ENCODE peak calls at places on chromosomes 5 and 9, in eight cellular contexts. B is A549, R is ovary, E is tibial nerve, U is gastrocnemius medialis, G is vagina, Y is Peyer's patch, M is NB4. V is an unnamed sample.

GRCh38 chr5:154430961-154431630 is 14.7 kb upstream of the SAP30L start:
- DNase-seq in B (no peak), R (no peak), E (no peak), U (no peak), G (peak), Y (no peak), M (no peak), V (peak)

GRCh38 chr5:128965638-128966302 is 482 bp downstream of the SLC27A6 start:
- DNase-seq in B (no peak), R (no peak), E (no peak), U (no peak), G (no peak), Y (no peak), M (no peak), V (no peak)

GRCh38 chr9:136400038-136400834 is at the start of gene SNAPC4:
- DNase-seq in B (peak), R (peak), E (peak), U (peak), G (no peak), Y (peak), M (peak), V (peak)

GRCh38 chr5:143055596-143056330 is 285.6 kb downstream of the ARHGAP26 start:
- DNase-seq in B (no peak), R (no peak), E (no peak), U (no peak), G (no peak), Y (no peak), M (no peak), V (no peak)

GRCh38 chr5:72125931-72126620 is 18.8 kb downstream of the MAP1B start:
- DNase-seq in B (no peak), R (no peak), E (no peak), U (no peak), G (no peak), Y (no peak), M (no peak), V (no peak)

GRCh38 chr5:103461223-103461622 is 101.4 kb downstream of the NUDT12 start:
- DNase-seq in B (no peak), R (no peak), E (no peak), U (no peak), G (no peak), Y (no peak), M (no peak), V (no peak)

GRCh38 chr5:176628406-176629228 is 1.7 kb downstream of the SNCB start:
- DNase-seq in B (no peak), R (no peak), E (no peak), U (no peak), G (no peak), Y (no peak), M (no peak), V (no peak)

GRCh38 chr9:130444565-130445221 is at the start of gene ASS1:
- DNase-seq in B (no peak), R (peak), E (no peak), U (peak), G (no peak), Y (peak), M (peak), V (no peak)

GRCh38 chr5:137176609-137177008 is 322.5 kb downstream of the SPOCK1 start:
- DNase-seq in B (no peak), R (no peak), E (no peak), U (no peak), G (peak), Y (no peak), M (no peak), V (no peak)

GRCh38 chr9:103928452-103928851 is 165.7 kb upstream of the SMC2 start:
- DNase-seq in B (peak), R (no peak), E (no peak), U (no peak), G (no peak), Y (no peak), M (no peak), V (no peak)

GRCh38 chr9:98410185-98410697 is 154.8 kb upstream of the TBC1D2 start:
- DNase-seq in B (no peak), R (no peak), E (no peak), U (no peak), G (no peak), Y (no peak), M (peak), V (no peak)

GRCh38 chr5:149181702-149182101 is 40.4 kb downstream of the ABLIM3 start:
- DNase-seq in B (no peak), R (no peak), E (no peak), U (no peak), G (no peak), Y (no peak), M (no peak), V (no peak)

GRCh38 chr9:76943071-76943470 is 37.2 kb upstream of the PRUNE2 start:
- DNase-seq in B (no peak), R (no peak), E (no peak), U (no peak), G (no peak), Y (no peak), M (no peak), V (no peak)

GRCh38 chr5:116389601-116390000 is 185.0 kb downstream of the SEMA6A start:
- DNase-seq in B (no peak), R (no peak), E (no peak), U (no peak), G (no peak), Y (no peak), M (no peak), V (no peak)

GRCh38 chr5:98768160-98769005 is 5.1 kb upstream of the RGMB start:
- DNase-seq in B (peak), R (peak), E (no peak), U (no peak), G (peak), Y (peak), M (peak), V (no peak)

GRCh38 chr5:143400541-143401252 is 2.8 kb downstream of the NR3C1 start:
- DNase-seq in B (peak), R (no peak), E (no peak), U (peak), G (no peak), Y (no peak), M (no peak), V (peak)

GRCh38 chr9:105333811-105334210 is 89.4 kb downstream of the SLC44A1 start:
- DNase-seq in B (no peak), R (no peak), E (no peak), U (no peak), G (no peak), Y (no peak), M (no peak), V (no peak)

GRCh38 chr9:93257808-93258331 is 73.9 kb downstream of the WNK2 start:
- DNase-seq in B (no peak), R (no peak), E (no peak), U (peak), G (peak), Y (peak), M (no peak), V (no peak)

GRCh38 chr9:85746309-85746708 is 4.6 kb upstream of the AGTPBP1 start:
- DNase-seq in B (no peak), R (no peak), E (no peak), U (no peak), G (no peak), Y (no peak), M (no peak), V (no peak)

GRCh38 chr9:81317939-81318338 is 371.4 kb downstream of the TLE1 start:
- DNase-seq in B (no peak), R (no peak), E (no peak), U (no peak), G (no peak), Y (no peak), M (no peak), V (no peak)

GRCh38 chr5:137071526-137071925 is 427.6 kb downstream of the SPOCK1 start:
- DNase-seq in B (no peak), R (no peak), E (no peak), U (no peak), G (no peak), Y (no peak), M (no peak), V (no peak)

GRCh38 chr9:113186241-113186755 is 34.8 kb downstream of the FKBP15 start:
- DNase-seq in B (no peak), R (no peak), E (no peak), U (no peak), G (no peak), Y (no peak), M (no peak), V (no peak)

GRCh38 chr9:96169488-96169887 is 132.5 kb downstream of the HSD17B3 start:
- DNase-seq in B (peak), R (no peak), E (peak), U (no peak), G (no peak), Y (peak), M (no peak), V (no peak)

GRCh38 chr5:31733365-31733764 is 94.4 kb downstream of the PDZD2 start:
- DNase-seq in B (no peak), R (no peak), E (no peak), U (no peak), G (no peak), Y (no peak), M (no peak), V (no peak)

GRCh38 chr5:168667301-168667859 is 88.2 kb upstream of the PANK3 start:
- DNase-seq in B (no peak), R (no peak), E (no peak), U (no peak), G (no peak), Y (no peak), M (no peak), V (no peak)

GRCh38 chr5:176748967-176749935 is 61.1 kb upstream of the UNC5A start:
- DNase-seq in B (no peak), R (no peak), E (no peak), U (no peak), G (peak), Y (peak), M (no peak), V (no peak)

GRCh38 chr5:1557114-1557873 is 33.5 kb upstream of the LPCAT1 start:
- DNase-seq in B (no peak), R (no peak), E (no peak), U (no peak), G (peak), Y (no peak), M (no peak), V (no peak)

GRCh38 chr9:16152276-16153065 is 599.6 kb downstream of the CCDC171 start:
- DNase-seq in B (no peak), R (no peak), E (no peak), U (no peak), G (peak), Y (no peak), M (no peak), V (no peak)

GRCh38 chr5:66807743-66808142 is 211.6 kb downstream of the MAST4 start:
- DNase-seq in B (peak), R (no peak), E (no peak), U (no peak), G (no peak), Y (no peak), M (peak), V (peak)

GRCh38 chr5:97162045-97162444 is 19.6 kb upstream of the LIX1 start:
- DNase-seq in B (peak), R (peak), E (no peak), U (peak), G (no peak), Y (peak), M (peak), V (peak)

GRCh38 chr5:44390332-44390731 is 1.1 kb upstream of the FGF10 start:
- DNase-seq in B (no peak), R (no peak), E (no peak), U (no peak), G (no peak), Y (no peak), M (no peak), V (no peak)

GRCh38 chr5:165143727-165144210 is 1638.3 kb downstream of the MAT2B start:
- DNase-seq in B (no peak), R (no peak), E (no peak), U (no peak), G (no peak), Y (no peak), M (peak), V (no peak)

GRCh38 chr9:124299519-124300090 is 41.9 kb downstream of the NEK6 start:
- DNase-seq in B (no peak), R (no peak), E (no peak), U (no peak), G (no peak), Y (no peak), M (no peak), V (no peak)

GRCh38 chr5:58710871-58711270 is 128.0 kb downstream of the RAB3C start:
- DNase-seq in B (no peak), R (no peak), E (no peak), U (no peak), G (no peak), Y (no peak), M (no peak), V (no peak)

GRCh38 chr5:76690704-76691469 is 25.0 kb upstream of the F2R start:
- DNase-seq in B (peak), R (no peak), E (no peak), U (no peak), G (no peak), Y (no peak), M (no peak), V (peak)

GRCh38 chr9:13627071-13627470 is 347.6 kb upstream of the MPDZ start:
- DNase-seq in B (no peak), R (no peak), E (no peak), U (no peak), G (no peak), Y (no peak), M (no peak), V (no peak)

GRCh38 chr9:95508968-95509850 is 7.6 kb downstream of the PTCH1 start:
- DNase-seq in B (peak), R (peak), E (peak), U (peak), G (peak), Y (peak), M (peak), V (peak)

GRCh38 chr5:176737746-176738699 is 72.3 kb upstream of the UNC5A start:
- DNase-seq in B (no peak), R (no peak), E (no peak), U (no peak), G (no peak), Y (no peak), M (no peak), V (no peak)

GRCh38 chr9:132773764-132774339 is 103.6 kb downstream of the GTF3C4 start:
- DNase-seq in B (no peak), R (no peak), E (no peak), U (no peak), G (peak), Y (no peak), M (no peak), V (no peak)

GRCh38 chr5:140242099-140242498 is 60.8 kb downstream of the PFDN1 start:
- DNase-seq in B (peak), R (no peak), E (no peak), U (no peak), G (no peak), Y (no peak), M (no peak), V (no peak)

GRCh38 chr5:40687316-40687715 is 7.6 kb downstream of the PTGER4 start:
- DNase-seq in B (no peak), R (no peak), E (no peak), U (no peak), G (no peak), Y (no peak), M (no peak), V (no peak)
- TF ChIP-seq POLR2A in B (no peak), R (no peak), E (no peak), U (no peak), G (no peak), Y (no peak), M (no peak), V (no peak)

GRCh38 chr9:5832093-5832542 is 799 bp downstream of the ERMP1 start:
- DNase-seq in B (no peak), R (no peak), E (no peak), U (no peak), G (no peak), Y (peak), M (peak), V (no peak)

GRCh38 chr9:5835808-5836207 is 2.9 kb upstream of the ERMP1 start:
- DNase-seq in B (no peak), R (no peak), E (no peak), U (no peak), G (no peak), Y (no peak), M (no peak), V (no peak)

GRCh38 chr9:5834214-5834613 is 1.3 kb upstream of the ERMP1 start:
- DNase-seq in B (no peak), R (no peak), E (no peak), U (no peak), G (no peak), Y (no peak), M (peak), V (no peak)

GRCh38 chr9:5832543-5833529 is at the start of gene ERMP1:
- DNase-seq in B (peak), R (peak), E (peak), U (peak), G (peak), Y (peak), M (peak), V (peak)
- TF ChIP-seq POLR2A in B (peak), R (no peak), E (no peak), U (peak), G (peak), Y (peak), M (peak), V (no peak)

GRCh38 chr9:94259077-94259847 is at the start of gene ZNF169:
- DNase-seq in B (peak), R (peak), E (peak), U (peak), G (peak), Y (peak), M (peak), V (peak)
- TF ChIP-seq POLR2A in B (peak), R (peak), E (no peak), U (no peak), G (no peak), Y (peak), M (peak), V (no peak)

GRCh38 chr5:14142856-14143508 is at the start of gene TRIO:
- DNase-seq in B (peak), R (peak), E (peak), U (peak), G (peak), Y (peak), M (peak), V (peak)
- TF ChIP-seq POLR2A in B (peak), R (peak), E (peak), U (peak), G (peak), Y (peak), M (no peak), V (no peak)

GRCh38 chr9:128117613-128118471 is 9.7 kb downstream of the PTGES2 start:
- DNase-seq in B (peak), R (peak), E (peak), U (peak), G (no peak), Y (peak), M (peak), V (peak)
- TF ChIP-seq POLR2A in B (no peak), R (peak), E (no peak), U (no peak), G (no peak), Y (peak), M (no peak), V (no peak)

GRCh38 chr5:14696851-14697250 is 32.3 kb downstream of the OTULIN start:
- DNase-seq in B (no peak), R (no peak), E (no peak), U (no peak), G (no peak), Y (no peak), M (no peak), V (no peak)
- TF ChIP-seq POLR2A in B (no peak), R (no peak), E (no peak), U (no peak), G (no peak), Y (no peak), M (no peak), V (no peak)

GRCh38 chr5:138491284-138491648 is 26.0 kb downstream of the EGR1 start:
- DNase-seq in B (no peak), R (no peak), E (no peak), U (no peak), G (no peak), Y (no peak), M (no peak), V (no peak)

GRCh38 chr5:138489705-138490104 is 24.4 kb downstream of the EGR1 start:
- DNase-seq in B (no peak), R (no peak), E (no peak), U (no peak), G (no peak), Y (no peak), M (no peak), V (no peak)

GRCh38 chr5:138492552-138493045 is 27.3 kb downstream of the EGR1 start:
- DNase-seq in B (no peak), R (no peak), E (no peak), U (no peak), G (no peak), Y (no peak), M (no peak), V (no peak)

GRCh38 chr5:138490648-138491283 is 25.5 kb downstream of the EGR1 start:
- DNase-seq in B (no peak), R (no peak), E (no peak), U (no peak), G (no peak), Y (no peak), M (no peak), V (no peak)

DNA sequence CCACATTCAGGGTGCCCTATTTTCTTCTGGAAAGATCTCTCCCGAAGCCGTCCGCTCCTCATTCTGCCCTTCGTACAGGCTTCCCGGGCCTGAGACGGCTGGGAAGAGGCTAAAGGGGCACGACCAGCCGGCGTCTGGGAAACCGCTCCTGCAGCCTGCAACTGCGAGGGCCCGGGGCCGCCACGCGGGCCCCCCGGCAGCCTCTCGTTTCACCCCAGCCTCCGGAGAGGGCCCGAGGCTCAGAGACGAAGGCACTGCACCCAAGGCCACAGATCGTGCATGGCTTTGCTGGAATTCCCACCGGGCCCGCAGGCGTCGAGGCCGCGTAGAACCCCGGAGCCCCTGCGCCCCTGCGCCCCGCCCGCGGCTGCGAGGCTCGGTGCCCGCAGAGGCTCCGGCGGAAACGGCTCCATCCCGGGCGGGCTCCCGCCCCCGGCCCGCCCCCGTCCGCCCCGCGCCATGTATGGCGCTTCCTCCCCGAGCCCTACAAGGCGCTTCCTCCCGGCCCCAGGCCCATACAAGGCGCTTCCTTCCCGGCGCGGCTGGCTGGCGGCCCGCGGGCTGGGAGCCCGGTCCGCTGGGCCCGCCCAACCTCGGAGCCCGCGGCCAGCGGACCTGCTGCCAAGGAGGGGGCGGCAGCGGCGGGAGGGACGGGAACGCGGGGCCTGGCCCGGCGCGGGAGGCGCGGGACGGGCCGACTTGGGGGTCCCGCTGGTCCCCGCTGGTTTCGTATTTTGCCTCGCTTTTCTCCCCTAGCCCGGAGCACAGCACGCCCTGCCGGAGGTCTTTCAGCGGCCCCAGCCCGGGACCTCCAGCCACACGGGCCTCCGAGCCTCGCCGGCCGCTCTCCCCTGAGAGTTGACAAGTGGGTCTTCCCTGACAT is 26.6 kb downstream of the EGR1 start:
- DNase-seq in B (peak), R (peak), E (peak), U (peak), G (no peak), Y (peak), M (peak), V (peak)
- TF ChIP-seq POLR2A in B (no peak), R (peak), E (no peak), U (no peak), G (no peak), Y (no peak), M (peak), V (no peak)

GRCh38 chr5:134503088-134503936 is 22.2 kb upstream of the JADE2 start:
- DNase-seq in B (peak), R (peak), E (no peak), U (peak), G (peak), Y (peak), M (peak), V (peak)
- TF ChIP-seq POLR2A in B (peak), R (peak), E (no peak), U (peak), G (peak), Y (peak), M (no peak), V (no peak)